ENCODE peak calls at places on chromosome 2, in ten cellular contexts. F, U, Q, D, I, R, X, K, A and J are unnamed samples.

GRCh38 chr2:234558642-234559041 is 61.8 kb upstream of the ARL4C start:
- DNase-seq in F (no peak), U (no peak), Q (no peak), D (no peak), I (no peak), R (no peak), X (no peak), K (no peak), A (no peak), J (no peak)

GRCh38 chr2:28403388-28403956 is 10.8 kb downstream of the FOSL2 start:
- DNase-seq in F (no peak), U (peak), Q (no peak), D (no peak), I (no peak), R (no peak), X (no peak), K (no peak), A (no peak), J (no peak)

GRCh38 chr2:219736196-219736595 is 108.8 kb downstream of the SLC4A3 start:
- DNase-seq in F (no peak), U (peak), Q (peak), D (no peak), I (peak), R (peak), X (peak), K (no peak), A (peak), J (peak)

GRCh38 chr2:8239402-8240127 is 442.3 kb upstream of the ID2 start:
- DNase-seq in F (no peak), U (no peak), Q (no peak), D (no peak), I (no peak), R (no peak), X (no peak), K (no peak), A (no peak), J (no peak)

GRCh38 chr2:127951031-127951430 is 65.3 kb upstream of the AMMECR1L start:
- DNase-seq in F (no peak), U (no peak), Q (no peak), D (no peak), I (no peak), R (no peak), X (no peak), K (no peak), A (no peak), J (no peak)

GRCh38 chr2:232515599-232515998 is 4.6 kb upstream of the PRSS56 start:
- DNase-seq in F (no peak), U (no peak), Q (no peak), D (no peak), I (no peak), R (no peak), X (no peak), K (no peak), A (no peak), J (no peak)

GRCh38 chr2:187194049-187194448 is 254.0 kb downstream of the CALCRL start:
- DNase-seq in F (no peak), U (no peak), Q (no peak), D (no peak), I (no peak), R (no peak), X (no peak), K (no peak), A (no peak), J (no peak)

GRCh38 chr2:240358080-240358479 is 77.4 kb upstream of the GPC1 start:
- DNase-seq in F (no peak), U (no peak), Q (no peak), D (no peak), I (no peak), R (no peak), X (no peak), K (no peak), A (no peak), J (no peak)

GRCh38 chr2:241842620-241843211 is 16.0 kb downstream of the PDCD1 start:
- DNase-seq in F (no peak), U (no peak), Q (no peak), D (peak), I (no peak), R (no peak), X (no peak), K (no peak), A (peak), J (peak)

GRCh38 chr2:9771481-9772017 is 71.7 kb upstream of the TAF1B start:
- DNase-seq in F (no peak), U (peak), Q (peak), D (no peak), I (no peak), R (no peak), X (no peak), K (no peak), A (no peak), J (no peak)

GRCh38 chr2:102098756-102099155 is 43.8 kb upstream of the IL1R1 start:
- DNase-seq in F (no peak), U (no peak), Q (no peak), D (no peak), I (no peak), R (no peak), X (no peak), K (no peak), A (no peak), J (no peak)